ENCODE peak calls at places on chromosomes 13 and 19, in eight cellular contexts. One of them, this sample, is unnamed.

GRCh38 chr19:2550431-2551171 is 74.7 kb downstream of the GADD45B start:
- DNase-seq in COR-L47: no peak
- DNase-seq in central memory CD4-positive, alpha-beta T cell: no peak
- DNase-seq in CD4-positive, CD25-positive, alpha-beta regulatory T cell: no peak
- DNase-seq in activated CD4-positive, alpha-beta T cell treated with anti-CD3 and anti-CD28 coated beads, Interleukin-2, amount 50 U/mL, for 1 hour: no peak
- DNase-seq in posterior cingulate gyrus: peak
- DNase-seq in progenitor cell of endocrine pancreas: no peak
- DNase-seq in C1 segment of cervical spinal cord: no peak
- DNase-seq in this sample: no peak

GRCh38 chr13:102845630-102846260 is at the start of gene ERCC5:
- DNase-seq in posterior cingulate gyrus: peak
- DNase-seq in C1 segment of cervical spinal cord: peak
- DNase-seq in activated CD4-positive, alpha-beta T cell treated with anti-CD3 and anti-CD28 coated beads, Interleukin-2, amount 50 U/mL, for 1 hour: peak
- DNase-seq in CD4-positive, CD25-positive, alpha-beta regulatory T cell: peak
- DNase-seq in progenitor cell of endocrine pancreas: peak
- DNase-seq in central memory CD4-positive, alpha-beta T cell: peak
- DNase-seq in COR-L47: peak
- DNase-seq in this sample: peak

GRCh38 chr19:17405250-17406038 is at the start of gene BST2:
- DNase-seq in C1 segment of cervical spinal cord: no peak
- DNase-seq in central memory CD4-positive, alpha-beta T cell: peak
- DNase-seq in COR-L47: no peak
- DNase-seq in progenitor cell of endocrine pancreas: no peak
- DNase-seq in activated CD4-positive, alpha-beta T cell treated with anti-CD3 and anti-CD28 coated beads, Interleukin-2, amount 50 U/mL, for 1 hour: no peak
- DNase-seq in posterior cingulate gyrus: no peak
- DNase-seq in CD4-positive, CD25-positive, alpha-beta regulatory T cell: peak
- DNase-seq in this sample: peak

GRCh38 chr19:38389101-38389925 is 816 bp downstream of the SPRED3 start:
- DNase-seq in CD4-positive, CD25-positive, alpha-beta regulatory T cell: no peak
- DNase-seq in posterior cingulate gyrus: no peak
- DNase-seq in progenitor cell of endocrine pancreas: no peak
- DNase-seq in activated CD4-positive, alpha-beta T cell treated with anti-CD3 and anti-CD28 coated beads, Interleukin-2, amount 50 U/mL, for 1 hour: no peak
- DNase-seq in C1 segment of cervical spinal cord: no peak
- DNase-seq in COR-L47: peak
- DNase-seq in central memory CD4-positive, alpha-beta T cell: no peak
- DNase-seq in this sample: peak

GRCh38 chr19:2207991-2208860 is 27.9 kb downstream of the PLEKHJ1 start:
- DNase-seq in progenitor cell of endocrine pancreas: no peak
- DNase-seq in activated CD4-positive, alpha-beta T cell treated with anti-CD3 and anti-CD28 coated beads, Interleukin-2, amount 50 U/mL, for 1 hour: no peak
- DNase-seq in CD4-positive, CD25-positive, alpha-beta regulatory T cell: no peak
- DNase-seq in central memory CD4-positive, alpha-beta T cell: no peak
- DNase-seq in C1 segment of cervical spinal cord: no peak
- DNase-seq in posterior cingulate gyrus: no peak
- DNase-seq in COR-L47: no peak
- DNase-seq in this sample: no peak

GRCh38 chr13:31056650-31057275 is 104.9 kb downstream of the HSPH1 start:
- DNase-seq in activated CD4-positive, alpha-beta T cell treated with anti-CD3 and anti-CD28 coated beads, Interleukin-2, amount 50 U/mL, for 1 hour: no peak
- DNase-seq in posterior cingulate gyrus: no peak
- DNase-seq in COR-L47: no peak
- DNase-seq in central memory CD4-positive, alpha-beta T cell: no peak
- DNase-seq in progenitor cell of endocrine pancreas: no peak
- DNase-seq in CD4-positive, CD25-positive, alpha-beta regulatory T cell: no peak
- DNase-seq in C1 segment of cervical spinal cord: no peak
- DNase-seq in this sample: no peak

GRCh38 chr13:65966991-65967451 is 1263.1 kb downstream of the PCDH9 start:
- DNase-seq in central memory CD4-positive, alpha-beta T cell: no peak
- DNase-seq in COR-L47: no peak
- DNase-seq in C1 segment of cervical spinal cord: no peak
- DNase-seq in progenitor cell of endocrine pancreas: no peak
- DNase-seq in CD4-positive, CD25-positive, alpha-beta regulatory T cell: no peak
- DNase-seq in posterior cingulate gyrus: no peak
- DNase-seq in activated CD4-positive, alpha-beta T cell treated with anti-CD3 and anti-CD28 coated beads, Interleukin-2, amount 50 U/mL, for 1 hour: no peak
- DNase-seq in this sample: no peak

GRCh38 chr19:12162882-12163806 is at the start of gene ZNF136:
- DNase-seq in central memory CD4-positive, alpha-beta T cell: peak
- DNase-seq in CD4-positive, CD25-positive, alpha-beta regulatory T cell: peak
- DNase-seq in COR-L47: peak
- DNase-seq in C1 segment of cervical spinal cord: no peak
- DNase-seq in progenitor cell of endocrine pancreas: peak
- DNase-seq in activated CD4-positive, alpha-beta T cell treated with anti-CD3 and anti-CD28 coated beads, Interleukin-2, amount 50 U/mL, for 1 hour: peak
- DNase-seq in posterior cingulate gyrus: peak
- DNase-seq in this sample: peak

GRCh38 chr19:38216785-38217746 is 7.0 kb downstream of the DPF1 start:
- DNase-seq in COR-L47: no peak
- DNase-seq in posterior cingulate gyrus: no peak
- DNase-seq in C1 segment of cervical spinal cord: no peak
- DNase-seq in activated CD4-positive, alpha-beta T cell treated with anti-CD3 and anti-CD28 coated beads, Interleukin-2, amount 50 U/mL, for 1 hour: no peak
- DNase-seq in CD4-positive, CD25-positive, alpha-beta regulatory T cell: no peak
- DNase-seq in progenitor cell of endocrine pancreas: no peak
- DNase-seq in central memory CD4-positive, alpha-beta T cell: no peak
- DNase-seq in this sample: no peak

GRCh38 chr19:21843081-21843480 is 7.1 kb upstream of the ZNF43 start:
- DNase-seq in posterior cingulate gyrus: no peak
- DNase-seq in activated CD4-positive, alpha-beta T cell treated with anti-CD3 and anti-CD28 coated beads, Interleukin-2, amount 50 U/mL, for 1 hour: no peak
- DNase-seq in progenitor cell of endocrine pancreas: no peak
- DNase-seq in C1 segment of cervical spinal cord: no peak
- DNase-seq in COR-L47: no peak
- DNase-seq in CD4-positive, CD25-positive, alpha-beta regulatory T cell: no peak
- DNase-seq in central memory CD4-positive, alpha-beta T cell: no peak
- DNase-seq in this sample: no peak

GRCh38 chr13:109818136-109818535 is 31.8 kb upstream of the IRS2 start:
- DNase-seq in CD4-positive, CD25-positive, alpha-beta regulatory T cell: no peak
- DNase-seq in activated CD4-positive, alpha-beta T cell treated with anti-CD3 and anti-CD28 coated beads, Interleukin-2, amount 50 U/mL, for 1 hour: no peak
- DNase-seq in C1 segment of cervical spinal cord: no peak
- DNase-seq in COR-L47: no peak
- DNase-seq in posterior cingulate gyrus: no peak
- DNase-seq in central memory CD4-positive, alpha-beta T cell: no peak
- DNase-seq in progenitor cell of endocrine pancreas: no peak
- DNase-seq in this sample: no peak

GRCh38 chr19:11418518-11419506 is at the start of gene RGL3:
- DNase-seq in COR-L47: peak
- DNase-seq in CD4-positive, CD25-positive, alpha-beta regulatory T cell: no peak
- DNase-seq in activated CD4-positive, alpha-beta T cell treated with anti-CD3 and anti-CD28 coated beads, Interleukin-2, amount 50 U/mL, for 1 hour: no peak
- DNase-seq in central memory CD4-positive, alpha-beta T cell: no peak
- DNase-seq in C1 segment of cervical spinal cord: no peak
- DNase-seq in posterior cingulate gyrus: no peak
- DNase-seq in progenitor cell of endocrine pancreas: peak
- DNase-seq in this sample: no peak

GRCh38 chr13:36297600-36298338 is at the start of gene CCDC169:
- DNase-seq in central memory CD4-positive, alpha-beta T cell: peak
- DNase-seq in posterior cingulate gyrus: peak
- DNase-seq in C1 segment of cervical spinal cord: no peak
- DNase-seq in COR-L47: no peak
- DNase-seq in CD4-positive, CD25-positive, alpha-beta regulatory T cell: peak
- DNase-seq in progenitor cell of endocrine pancreas: peak
- DNase-seq in activated CD4-positive, alpha-beta T cell treated with anti-CD3 and anti-CD28 coated beads, Interleukin-2, amount 50 U/mL, for 1 hour: peak
- DNase-seq in this sample: peak

GRCh38 chr13:41470187-41470586 is 12.8 kb downstream of the RGCC start:
- DNase-seq in progenitor cell of endocrine pancreas: no peak
- DNase-seq in posterior cingulate gyrus: no peak
- DNase-seq in C1 segment of cervical spinal cord: no peak
- DNase-seq in activated CD4-positive, alpha-beta T cell treated with anti-CD3 and anti-CD28 coated beads, Interleukin-2, amount 50 U/mL, for 1 hour: peak
- DNase-seq in central memory CD4-positive, alpha-beta T cell: no peak
- DNase-seq in COR-L47: no peak
- DNase-seq in CD4-positive, CD25-positive, alpha-beta regulatory T cell: no peak
- DNase-seq in this sample: no peak

GRCh38 chr19:52170863-52171320 is 529 bp downstream of the ZNF836 start:
- DNase-seq in CD4-positive, CD25-positive, alpha-beta regulatory T cell: no peak
- DNase-seq in COR-L47: no peak
- DNase-seq in posterior cingulate gyrus: no peak
- DNase-seq in C1 segment of cervical spinal cord: no peak
- DNase-seq in activated CD4-positive, alpha-beta T cell treated with anti-CD3 and anti-CD28 coated beads, Interleukin-2, amount 50 U/mL, for 1 hour: peak
- DNase-seq in central memory CD4-positive, alpha-beta T cell: no peak
- DNase-seq in progenitor cell of endocrine pancreas: peak
- DNase-seq in this sample: peak

GRCh38 chr13:110402301-110403069 is 95.4 kb downstream of the COL4A2 start:
- DNase-seq in posterior cingulate gyrus: no peak
- DNase-seq in CD4-positive, CD25-positive, alpha-beta regulatory T cell: no peak
- DNase-seq in C1 segment of cervical spinal cord: no peak
- DNase-seq in COR-L47: no peak
- DNase-seq in activated CD4-positive, alpha-beta T cell treated with anti-CD3 and anti-CD28 coated beads, Interleukin-2, amount 50 U/mL, for 1 hour: no peak
- DNase-seq in progenitor cell of endocrine pancreas: no peak
- DNase-seq in central memory CD4-positive, alpha-beta T cell: no peak
- DNase-seq in this sample: no peak

GRCh38 chr13:22387899-22388298 is 717.0 kb downstream of the FGF9 start:
- DNase-seq in posterior cingulate gyrus: no peak
- DNase-seq in activated CD4-positive, alpha-beta T cell treated with anti-CD3 and anti-CD28 coated beads, Interleukin-2, amount 50 U/mL, for 1 hour: no peak
- DNase-seq in progenitor cell of endocrine pancreas: no peak
- DNase-seq in C1 segment of cervical spinal cord: no peak
- DNase-seq in COR-L47: no peak
- DNase-seq in CD4-positive, CD25-positive, alpha-beta regulatory T cell: no peak
- DNase-seq in central memory CD4-positive, alpha-beta T cell: no peak
- DNase-seq in this sample: no peak

GRCh38 chr13:100512422-100512821 is 76.2 kb downstream of the GGACT start:
- DNase-seq in posterior cingulate gyrus: no peak
- DNase-seq in progenitor cell of endocrine pancreas: no peak
- DNase-seq in CD4-positive, CD25-positive, alpha-beta regulatory T cell: no peak
- DNase-seq in COR-L47: no peak
- DNase-seq in central memory CD4-positive, alpha-beta T cell: no peak
- DNase-seq in C1 segment of cervical spinal cord: no peak
- DNase-seq in activated CD4-positive, alpha-beta T cell treated with anti-CD3 and anti-CD28 coated beads, Interleukin-2, amount 50 U/mL, for 1 hour: no peak
- DNase-seq in this sample: no peak

GRCh38 chr19:10812902-10813404 is 23.1 kb downstream of the TMED1 start:
- DNase-seq in central memory CD4-positive, alpha-beta T cell: no peak
- DNase-seq in C1 segment of cervical spinal cord: no peak
- DNase-seq in progenitor cell of endocrine pancreas: no peak
- DNase-seq in activated CD4-positive, alpha-beta T cell treated with anti-CD3 and anti-CD28 coated beads, Interleukin-2, amount 50 U/mL, for 1 hour: no peak
- DNase-seq in CD4-positive, CD25-positive, alpha-beta regulatory T cell: no peak
- DNase-seq in posterior cingulate gyrus: no peak
- DNase-seq in COR-L47: no peak
- DNase-seq in this sample: no peak

GRCh38 chr19:3459322-3459881 is 20.9 kb downstream of the SMIM24 start:
- DNase-seq in activated CD4-positive, alpha-beta T cell treated with anti-CD3 and anti-CD28 coated beads, Interleukin-2, amount 50 U/mL, for 1 hour: no peak
- DNase-seq in central memory CD4-positive, alpha-beta T cell: no peak
- DNase-seq in C1 segment of cervical spinal cord: no peak
- DNase-seq in CD4-positive, CD25-positive, alpha-beta regulatory T cell: no peak
- DNase-seq in posterior cingulate gyrus: peak
- DNase-seq in COR-L47: no peak
- DNase-seq in progenitor cell of endocrine pancreas: no peak
- DNase-seq in this sample: peak